ENCODE peak calls at places on chromosomes 2 and 18, in nine cellular contexts. One of them, this sample, is unnamed.

GRCh38 chr2:238162516-238163441 is 4.0 kb downstream of the ERFE start:
- DNase-seq in type B pancreatic cell: no peak
- DNase-seq in uterus: no peak
- DNase-seq in fibroblast of lung: peak
- DNase-seq in lower leg skin: no peak
- DNase-seq in left lung: no peak
- DNase-seq in cardiac muscle cell: no peak
- DNase-seq in B cell: peak
- DNase-seq in H1: no peak
- DNase-seq in this sample: no peak

GRCh38 chr2:45044916-45045315 is 35.7 kb upstream of the SIX2 start:
- DNase-seq in fibroblast of lung: no peak
- DNase-seq in B cell: no peak
- DNase-seq in H1: no peak
- DNase-seq in type B pancreatic cell: no peak
- DNase-seq in uterus: no peak
- DNase-seq in cardiac muscle cell: no peak
- DNase-seq in lower leg skin: no peak
- DNase-seq in left lung: no peak
- DNase-seq in this sample: no peak

GRCh38 chr2:15965564-15966019 is 25.2 kb downstream of the MYCN start:
- DNase-seq in lower leg skin: peak
- DNase-seq in B cell: peak
- DNase-seq in cardiac muscle cell: no peak
- DNase-seq in left lung: no peak
- DNase-seq in uterus: no peak
- DNase-seq in type B pancreatic cell: no peak
- DNase-seq in fibroblast of lung: no peak
- DNase-seq in H1: no peak
- DNase-seq in this sample: no peak

GRCh38 chr2:123771928-123772632 is 253.0 kb upstream of the CNTNAP5 start:
- DNase-seq in type B pancreatic cell: no peak
- DNase-seq in lower leg skin: no peak
- DNase-seq in B cell: no peak
- DNase-seq in fibroblast of lung: no peak
- DNase-seq in uterus: no peak
- DNase-seq in cardiac muscle cell: no peak
- DNase-seq in left lung: no peak
- DNase-seq in H1: no peak
- DNase-seq in this sample: no peak

GRCh38 chr2:111667542-111668273 is 216.3 kb downstream of the ANAPC1 start:
- DNase-seq in left lung: no peak
- DNase-seq in type B pancreatic cell: peak
- DNase-seq in lower leg skin: peak
- DNase-seq in fibroblast of lung: peak
- DNase-seq in uterus: peak
- DNase-seq in B cell: no peak
- DNase-seq in H1: no peak
- DNase-seq in cardiac muscle cell: peak
- DNase-seq in this sample: peak

GRCh38 chr18:79490593-79491551 is 95.1 kb downstream of the NFATC1 start:
- DNase-seq in fibroblast of lung: no peak
- DNase-seq in H1: no peak
- DNase-seq in cardiac muscle cell: no peak
- DNase-seq in left lung: peak
- DNase-seq in uterus: no peak
- DNase-seq in B cell: peak
- DNase-seq in type B pancreatic cell: no peak
- DNase-seq in lower leg skin: peak
- DNase-seq in this sample: no peak

GRCh38 chr2:241629762-241630435 is 7.1 kb downstream of the THAP4 start:
- DNase-seq in uterus: no peak
- DNase-seq in type B pancreatic cell: no peak
- DNase-seq in left lung: no peak
- DNase-seq in cardiac muscle cell: no peak
- DNase-seq in B cell: no peak
- DNase-seq in lower leg skin: no peak
- DNase-seq in H1: no peak
- DNase-seq in fibroblast of lung: peak
- DNase-seq in this sample: no peak

GRCh38 chr2:240644171-240644651 is 18.9 kb downstream of the GPR35 start:
- DNase-seq in fibroblast of lung: no peak
- DNase-seq in type B pancreatic cell: no peak
- DNase-seq in H1: no peak
- DNase-seq in B cell: no peak
- DNase-seq in uterus: no peak
- DNase-seq in lower leg skin: peak
- DNase-seq in cardiac muscle cell: no peak
- DNase-seq in left lung: peak
- DNase-seq in this sample: no peak

GRCh38 chr2:163735692-163736432 is at the start of gene FIGN:
- DNase-seq in B cell: no peak
- DNase-seq in cardiac muscle cell: peak
- DNase-seq in uterus: peak
- DNase-seq in left lung: peak
- DNase-seq in fibroblast of lung: peak
- DNase-seq in lower leg skin: peak
- DNase-seq in H1: peak
- DNase-seq in type B pancreatic cell: peak
- DNase-seq in this sample: peak

GRCh38 chr2:242031481-242032019 is 162.0 kb downstream of the RTP5 start:
- DNase-seq in type B pancreatic cell: peak
- DNase-seq in H1: no peak
- DNase-seq in cardiac muscle cell: no peak
- DNase-seq in left lung: peak
- DNase-seq in lower leg skin: peak
- DNase-seq in fibroblast of lung: peak
- DNase-seq in uterus: no peak
- DNase-seq in B cell: no peak
- DNase-seq in this sample: peak

GRCh38 chr18:79600141-79600540 is 79.5 kb upstream of the CTDP1 start:
- DNase-seq in uterus: peak
- DNase-seq in left lung: peak
- DNase-seq in cardiac muscle cell: no peak
- DNase-seq in fibroblast of lung: no peak
- DNase-seq in lower leg skin: peak
- DNase-seq in type B pancreatic cell: no peak
- DNase-seq in B cell: no peak
- DNase-seq in H1: no peak
- DNase-seq in this sample: no peak

GRCh38 chr2:72149556-72150156 is 2.0 kb upstream of the CYP26B1 start:
- DNase-seq in type B pancreatic cell: peak
- DNase-seq in fibroblast of lung: peak
- DNase-seq in left lung: peak
- DNase-seq in B cell: no peak
- DNase-seq in H1: no peak
- DNase-seq in uterus: no peak
- DNase-seq in cardiac muscle cell: peak
- DNase-seq in lower leg skin: peak
- DNase-seq in this sample: no peak

GRCh38 chr2:15812187-15812830 is 128.0 kb upstream of the MYCN start:
- DNase-seq in B cell: no peak
- DNase-seq in cardiac muscle cell: no peak
- DNase-seq in lower leg skin: no peak
- DNase-seq in type B pancreatic cell: no peak
- DNase-seq in left lung: no peak
- DNase-seq in fibroblast of lung: no peak
- DNase-seq in H1: no peak
- DNase-seq in uterus: no peak
- DNase-seq in this sample: no peak

GRCh38 chr2:120514521-120514920 is 168.6 kb downstream of the INHBB start:
- DNase-seq in B cell: no peak
- DNase-seq in lower leg skin: no peak
- DNase-seq in type B pancreatic cell: no peak
- DNase-seq in cardiac muscle cell: no peak
- DNase-seq in fibroblast of lung: no peak
- DNase-seq in H1: no peak
- DNase-seq in left lung: no peak
- DNase-seq in uterus: no peak
- DNase-seq in this sample: no peak
- TF ChIP-seq CTCF in B cell: no peak
- TF ChIP-seq CTCF in lower leg skin: no peak
- TF ChIP-seq CTCF in type B pancreatic cell: no peak
- TF ChIP-seq CTCF in cardiac muscle cell: no peak
- TF ChIP-seq CTCF in fibroblast of lung: no peak
- TF ChIP-seq CTCF in H1: no peak
- TF ChIP-seq CTCF in left lung: no peak
- TF ChIP-seq CTCF in uterus: no peak
- TF ChIP-seq CTCF in this sample: no peak

DNA sequence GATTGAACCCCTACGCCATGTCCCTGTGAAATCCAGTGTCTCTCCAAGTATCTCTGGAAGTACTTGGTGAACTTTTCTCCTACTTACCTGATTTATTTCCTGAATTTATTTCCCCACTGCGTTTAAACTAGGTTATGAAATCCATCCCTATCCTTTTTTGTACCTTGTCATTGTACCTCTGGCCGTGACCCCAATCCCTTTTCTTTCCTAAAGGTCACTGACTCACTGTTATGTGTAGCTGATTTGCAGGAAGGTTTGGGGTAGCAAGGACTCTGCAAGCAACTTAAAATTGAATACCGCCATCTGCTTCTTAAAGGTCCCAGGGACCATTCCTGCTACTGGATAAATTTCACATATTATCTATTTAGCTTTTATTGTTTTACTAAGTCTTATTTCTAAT is 4.6 kb upstream of the ENOSF1 start:
- DNase-seq in lower leg skin: no peak
- DNase-seq in fibroblast of lung: no peak
- DNase-seq in uterus: no peak
- DNase-seq in cardiac muscle cell: no peak
- DNase-seq in B cell: no peak
- DNase-seq in H1: no peak
- DNase-seq in type B pancreatic cell: no peak
- DNase-seq in left lung: no peak
- DNase-seq in this sample: no peak
- TF ChIP-seq CTCF in lower leg skin: no peak
- TF ChIP-seq CTCF in fibroblast of lung: no peak
- TF ChIP-seq CTCF in uterus: no peak
- TF ChIP-seq CTCF in cardiac muscle cell: no peak
- TF ChIP-seq CTCF in B cell: no peak
- TF ChIP-seq CTCF in H1: no peak
- TF ChIP-seq CTCF in type B pancreatic cell: no peak
- TF ChIP-seq CTCF in left lung: no peak
- TF ChIP-seq CTCF in this sample: no peak

DNA sequence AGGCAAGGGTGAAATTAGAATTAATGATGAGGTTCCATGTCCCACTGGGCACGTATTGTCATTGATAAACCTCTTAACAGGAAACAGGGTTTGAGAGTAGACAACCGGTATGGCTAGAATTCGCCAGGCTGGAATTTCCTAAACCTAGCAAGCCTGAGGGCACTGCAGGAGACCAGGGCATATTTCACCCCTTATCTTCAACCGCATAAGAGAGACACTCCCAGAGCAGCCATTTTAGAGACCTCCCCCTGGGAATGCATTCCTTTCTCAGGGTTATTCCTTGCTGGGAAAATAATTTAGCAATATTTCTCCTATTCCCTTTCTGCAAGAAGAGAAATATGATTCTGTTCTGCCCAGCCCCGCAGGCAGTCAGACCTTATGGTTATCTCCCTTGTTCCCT is 334.6 kb upstream of the LYPD1 start:
- DNase-seq in H1: no peak
- DNase-seq in left lung: no peak
- DNase-seq in fibroblast of lung: no peak
- DNase-seq in uterus: no peak
- DNase-seq in cardiac muscle cell: no peak
- DNase-seq in lower leg skin: no peak
- DNase-seq in B cell: no peak
- DNase-seq in type B pancreatic cell: no peak
- DNase-seq in this sample: no peak
- TF ChIP-seq CTCF in H1: no peak
- TF ChIP-seq CTCF in left lung: no peak
- TF ChIP-seq CTCF in fibroblast of lung: no peak
- TF ChIP-seq CTCF in uterus: no peak
- TF ChIP-seq CTCF in cardiac muscle cell: no peak
- TF ChIP-seq CTCF in lower leg skin: no peak
- TF ChIP-seq CTCF in B cell: no peak
- TF ChIP-seq CTCF in type B pancreatic cell: no peak
- TF ChIP-seq CTCF in this sample: no peak

GRCh38 chr2:134663451-134663850 is 55.3 kb downstream of the TMEM163 start:
- DNase-seq in B cell: no peak
- DNase-seq in type B pancreatic cell: no peak
- DNase-seq in lower leg skin: no peak
- DNase-seq in left lung: no peak
- DNase-seq in H1: no peak
- DNase-seq in uterus: no peak
- DNase-seq in cardiac muscle cell: no peak
- DNase-seq in fibroblast of lung: no peak
- DNase-seq in this sample: no peak
- TF ChIP-seq CTCF in B cell: no peak
- TF ChIP-seq CTCF in type B pancreatic cell: no peak
- TF ChIP-seq CTCF in lower leg skin: no peak
- TF ChIP-seq CTCF in left lung: no peak
- TF ChIP-seq CTCF in H1: no peak
- TF ChIP-seq CTCF in uterus: no peak
- TF ChIP-seq CTCF in cardiac muscle cell: no peak
- TF ChIP-seq CTCF in fibroblast of lung: no peak
- TF ChIP-seq CTCF in this sample: no peak

DNA sequence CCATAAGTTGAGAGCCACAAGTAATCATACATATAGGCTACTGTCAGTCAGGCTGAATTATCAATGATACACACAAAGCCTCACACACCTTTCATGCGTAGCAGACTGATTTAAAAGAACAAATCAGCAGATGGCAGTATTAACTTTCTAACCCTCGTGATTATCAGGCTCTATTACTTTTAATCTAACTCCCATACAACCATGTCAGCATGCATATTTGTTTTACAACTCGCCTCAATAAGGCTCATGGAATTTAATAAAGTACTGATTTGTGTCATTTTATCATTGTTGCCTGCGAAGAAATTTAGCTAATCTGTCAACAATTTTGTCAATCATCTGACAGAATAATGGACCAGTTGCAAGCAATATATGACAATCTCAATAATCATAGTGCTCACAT is 82.8 kb downstream of the SLC25A12 start:
- DNase-seq in fibroblast of lung: peak
- DNase-seq in lower leg skin: no peak
- DNase-seq in type B pancreatic cell: no peak
- DNase-seq in left lung: no peak
- DNase-seq in uterus: no peak
- DNase-seq in H1: no peak
- DNase-seq in cardiac muscle cell: peak
- DNase-seq in B cell: no peak
- DNase-seq in this sample: peak
- TF ChIP-seq CTCF in fibroblast of lung: peak
- TF ChIP-seq CTCF in lower leg skin: no peak
- TF ChIP-seq CTCF in type B pancreatic cell: peak
- TF ChIP-seq CTCF in left lung: no peak
- TF ChIP-seq CTCF in uterus: peak
- TF ChIP-seq CTCF in H1: no peak
- TF ChIP-seq CTCF in cardiac muscle cell: peak
- TF ChIP-seq CTCF in B cell: no peak
- TF ChIP-seq CTCF in this sample: peak